ENCODE peak calls at places on chromosome 20, in four cellular contexts. M is K562, U is GM12878, Q is HepG2. N is an unnamed sample.
A peak's percentile ranks its signal among the peaks of the same experiment; 100 is the strongest.

GRCh38 chr20:44800398-44801046 is 9.8 kb downstream of the RIMS4 start:
- DNase-seq in Q (peak; percentile 25), M (peak; percentile 27), U (no peak), N (peak; percentile 68)

GRCh38 chr20:2631228-2631627 is 21.2 kb upstream of the NOP56 start:
- DNase-seq in M (no peak), U (no peak), Q (no peak), N (peak; percentile 8)

GRCh38 chr20:48096212-48096875 is 311.1 kb upstream of the SULF2 start:
- DNase-seq in Q (no peak), M (no peak), U (no peak), N (no peak)

GRCh38 chr20:4811661-4812181 is 90.0 kb downstream of the PRND start:
- DNase-seq in Q (no peak), U (peak; percentile 38), M (no peak), N (no peak)

GRCh38 chr20:31605902-31606677 is 1.0 kb downstream of the ID1 start:
- DNase-seq in U (no peak), M (peak; percentile 59), Q (peak; percentile 47), N (peak; percentile 65)

GRCh38 chr20:48599748-48600469 is 227.9 kb downstream of the PREX1 start:
- DNase-seq in U (no peak), Q (no peak), M (no peak), N (no peak)

GRCh38 chr20:46936415-46937139 is 41.9 kb downstream of the EYA2 start:
- DNase-seq in Q (no peak), U (no peak), M (no peak), N (no peak)

GRCh38 chr20:6664574-6664973 is 102.9 kb upstream of the BMP2 start:
- DNase-seq in Q (no peak), U (no peak), M (no peak), N (no peak)

GRCh38 chr20:8858181-8858794 is 210.6 kb upstream of the PLCB4 start:
- DNase-seq in Q (peak; percentile 34), M (no peak), U (no peak), N (no peak)

GRCh38 chr20:30811896-30812671 is 445.4 kb upstream of the DEFB115 start:
- DNase-seq in Q (no peak), U (peak; percentile 20), M (peak; percentile 81), N (peak; percentile 80)

GRCh38 chr20:39875493-39876110 is 813.4 kb downstream of the MAFB start:
- DNase-seq in M (no peak), Q (no peak), U (no peak), N (no peak)

GRCh38 chr20:41411458-41411857 is 44.8 kb upstream of the EMILIN3 start:
- DNase-seq in U (no peak), M (peak; percentile 14), Q (no peak), N (peak; percentile 28)

GRCh38 chr20:13821876-13822275 is 37.0 kb downstream of the NDUFAF5 start:
- DNase-seq in Q (no peak), U (no peak), M (no peak), N (no peak)

GRCh38 chr20:58361549-58361948 is 27.5 kb upstream of the VAPB start:
- DNase-seq in M (no peak), U (no peak), Q (no peak), N (peak; percentile 30)

GRCh38 chr20:14799671-14800070 is 462.3 kb upstream of the FLRT3 start:
- DNase-seq in Q (no peak), M (no peak), U (no peak), N (no peak)

GRCh38 chr20:13868331-13868730 is 83.5 kb downstream of the NDUFAF5 start:
- DNase-seq in Q (no peak), M (no peak), U (no peak), N (no peak)

GRCh38 chr20:32380745-32381144 is 22.6 kb downstream of the ASXL1 start:
- DNase-seq in U (no peak), Q (no peak), M (no peak), N (no peak)

GRCh38 chr20:13101701-13102100 is 92.9 kb downstream of the SPTLC3 start:
- DNase-seq in U (no peak), Q (no peak), M (no peak), N (no peak)

GRCh38 chr20:1813101-1813529 is 82.1 kb upstream of the SIRPA start:
- DNase-seq in Q (peak; percentile 78), M (no peak), U (no peak), N (no peak)

GRCh38 chr20:56581701-56582100 is 47.4 kb upstream of the TFAP2C start:
- DNase-seq in U (no peak), M (no peak), Q (peak; percentile 19), N (no peak)

GRCh38 chr20:38542994-38543906 is 37.7 kb upstream of the ADIG start:
- DNase-seq in Q (no peak), U (no peak), M (no peak), N (no peak)

GRCh38 chr20:4973330-4974097 is 27.8 kb downstream of the SLC23A2 start:
- DNase-seq in U (peak; percentile 85), Q (peak; percentile 99), M (no peak), N (no peak)

GRCh38 chr20:540391-541201 is 3.0 kb downstream of the CSNK2A1 start:
- DNase-seq in U (no peak), Q (peak; percentile 52), M (no peak), N (peak; percentile 35)

GRCh38 chr20:58116505-58116904 is 111.9 kb downstream of the ANKRD60 start:
- DNase-seq in M (no peak), Q (no peak), U (no peak), N (peak; percentile 50)

GRCh38 chr20:22941550-22941949 is 93.6 kb upstream of the SSTR4 start:
- DNase-seq in Q (no peak), M (no peak), U (no peak), N (no peak)

GRCh38 chr20:1108437-1108920 is 9.9 kb upstream of the PSMF1 start:
- DNase-seq in U (no peak), M (peak; percentile 66), Q (peak; percentile 60), N (peak; percentile 82)

GRCh38 chr20:40986774-40987173 is 41.8 kb upstream of the TOP1 start:
- DNase-seq in Q (no peak), M (no peak), U (no peak), N (no peak)

GRCh38 chr20:51020657-51021056 is 2.2 kb downstream of the KCNG1 start:
- DNase-seq in U (no peak), Q (no peak), M (no peak), N (peak; percentile 50)

GRCh38 chr20:46807998-46808397 is 86.6 kb upstream of the EYA2 start:
- DNase-seq in M (no peak), U (no peak), Q (no peak), N (no peak)

GRCh38 chr20:49924247-49924646 is 8.9 kb upstream of the SPATA2 start:
- DNase-seq in Q (no peak), M (no peak), U (no peak), N (no peak)

GRCh38 chr20:3071610-3072529 is at the start of gene OXT:
- DNase-seq in M (no peak), Q (no peak), U (no peak), N (peak; percentile 81)

DNA sequence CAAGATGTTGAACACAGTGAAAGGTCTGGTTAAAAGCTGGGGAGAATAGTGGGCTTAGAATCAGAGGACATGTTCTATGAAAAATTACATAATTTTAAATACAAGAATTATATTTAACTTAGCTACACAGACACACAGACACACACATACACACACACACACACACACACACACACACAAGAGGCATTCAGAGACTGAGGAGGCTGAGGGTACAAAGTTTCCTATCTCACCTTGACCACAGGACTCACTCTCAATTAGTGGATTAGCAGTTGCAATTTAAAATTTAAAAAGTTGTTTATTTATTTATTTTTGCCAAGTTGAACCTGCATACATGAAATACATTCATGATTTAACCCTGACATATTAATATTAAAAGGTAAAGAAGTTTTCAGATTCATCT is 86.5 kb downstream of the MKKS start:
- DNase-seq in Q (no peak), U (no peak), M (no peak), N (no peak)
- TF ChIP-seq EZH2 in Q (no peak), U (no peak), M (no peak), N (no peak)

DNA sequence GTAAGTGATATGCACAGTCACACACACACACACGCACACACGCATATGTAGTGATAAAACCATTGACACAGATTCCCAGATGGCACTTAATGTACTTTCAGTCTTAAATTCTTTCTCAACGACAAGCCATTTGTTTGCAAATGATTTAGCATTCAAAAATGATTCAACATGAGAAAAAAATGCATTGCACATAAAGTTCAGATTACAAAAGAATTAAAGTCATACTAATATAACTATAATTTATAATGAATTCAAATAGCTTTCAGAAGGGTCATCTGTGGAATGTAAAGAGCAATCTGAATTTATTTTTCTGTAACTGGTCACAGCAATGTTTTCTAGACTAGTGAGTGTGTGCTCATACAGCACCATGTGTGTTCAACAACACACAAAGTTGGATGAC is 521.6 kb upstream of the ZNF337 start:
- DNase-seq in M (no peak), Q (no peak), U (no peak), N (no peak)
- TF ChIP-seq JUNB in M (no peak), Q (no peak), U (no peak), N (no peak)

DNA sequence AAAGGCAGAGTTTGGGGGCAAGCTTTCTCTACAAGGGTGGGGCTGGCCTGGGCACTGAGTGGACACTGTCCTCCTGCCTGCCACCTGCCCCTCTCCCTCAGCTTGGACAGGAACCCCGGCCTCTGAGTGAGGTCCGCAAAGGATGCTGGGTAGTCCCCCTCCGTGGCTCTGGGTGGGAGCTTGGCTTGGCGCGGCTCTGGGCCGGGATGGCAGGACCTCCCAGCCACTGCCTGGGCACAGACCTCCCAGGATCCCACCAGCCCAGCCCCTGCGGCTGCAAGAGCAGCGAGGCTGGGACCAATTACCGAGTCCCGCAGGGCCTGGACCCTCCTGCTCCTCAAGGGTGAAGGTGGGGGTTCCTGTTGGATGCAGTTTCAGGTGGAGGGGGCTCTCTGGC is 2.9 kb upstream of the SOX18 start:
- DNase-seq in Q (no peak), U (no peak), M (no peak), N (no peak)
- TF ChIP-seq EZH2 in Q (no peak), U (no peak), M (no peak), N (no peak)

GRCh38 chr20:20235681-20236080 is 132.2 kb upstream of the INSM1 start:
- DNase-seq in M (no peak), U (no peak), Q (no peak), N (no peak)
- TF ChIP-seq JUNB in M (no peak), U (no peak), Q (no peak), N (no peak)

DNA sequence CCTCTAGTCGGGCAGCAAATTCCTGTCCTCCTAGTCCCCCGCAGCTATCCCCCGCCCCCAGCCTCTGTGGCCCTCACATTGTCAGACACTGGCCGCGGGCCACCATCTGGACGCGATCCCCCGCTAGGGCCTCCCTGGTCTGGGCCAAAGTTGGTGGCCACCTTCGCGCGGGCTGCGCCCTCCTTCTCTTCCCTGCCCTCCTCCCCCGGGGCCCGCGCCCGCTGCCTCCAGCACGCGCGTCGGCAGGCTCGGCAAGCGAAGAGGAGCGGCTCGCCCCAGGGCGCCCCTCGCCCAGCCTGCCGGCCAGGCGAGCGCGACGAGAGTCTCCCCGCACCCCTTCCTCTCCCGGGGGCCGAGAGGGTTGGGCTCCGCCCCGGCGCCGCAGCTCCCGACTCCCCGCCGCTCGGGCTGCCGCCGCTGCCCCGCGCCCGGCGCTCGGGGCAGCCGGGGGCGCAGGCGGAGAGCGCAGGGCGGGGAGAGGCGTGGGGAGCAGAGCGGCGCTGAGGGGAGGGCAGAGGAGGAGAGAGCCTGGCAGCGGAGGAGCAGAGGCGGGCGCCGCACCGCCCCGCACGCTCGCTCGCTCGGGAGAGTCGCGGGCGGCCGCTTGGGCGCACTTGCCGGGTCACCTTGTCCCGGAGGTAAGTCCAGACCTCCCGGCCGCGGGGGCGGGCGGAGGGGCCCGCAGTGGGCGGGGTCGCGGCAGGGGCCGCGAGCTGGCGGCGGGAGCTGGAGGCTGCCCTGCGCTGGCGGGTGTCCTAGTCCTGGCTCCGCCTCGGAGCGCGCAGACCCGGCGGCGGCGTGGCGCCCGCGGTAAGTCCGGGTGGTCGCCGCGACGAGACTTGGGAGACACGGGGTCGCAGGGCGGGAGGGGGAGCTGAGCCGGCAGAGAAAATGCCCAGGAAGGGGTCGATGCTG is at the start of gene SYNDIG1:
- DNase-seq in U (no peak), Q (no peak), M (no peak), N (peak; percentile 84)
- TF ChIP-seq EZH2 in U (no peak), Q (no peak), M (no peak), N (no peak)

GRCh38 chr20:25247100-25247665 is 702 bp upstream of the PYGB start:
- DNase-seq in U (no peak), M (peak; percentile 69), Q (peak; percentile 82), N (peak; percentile 81)
- TF ChIP-seq JUNB in U (no peak), M (no peak), Q (no peak), N (no peak)